ENCODE peak calls at places on chromosomes 16 and 17, in seven cellular contexts. One of them, this sample, is unnamed.

GRCh38 chr16:87233928-87234327 is 83.3 kb downstream of the C16orf95 start:
- DNase-seq in CD8-positive, alpha-beta T cell: no peak
- DNase-seq in mucosa of gallbladder: no peak
- DNase-seq in body of pancreas: no peak
- DNase-seq in GM04504: no peak
- DNase-seq in skeletal muscle cell: no peak
- DNase-seq in NCI-H446 treated with DMSO at 0.1 percent for 48 hours: no peak
- DNase-seq in this sample: no peak

GRCh38 chr17:19331134-19331533 is 31.4 kb downstream of the B9D1 start:
- DNase-seq in CD8-positive, alpha-beta T cell: no peak
- DNase-seq in skeletal muscle cell: peak; percentile 51
- DNase-seq in body of pancreas: no peak
- DNase-seq in GM04504: peak; percentile 71
- DNase-seq in mucosa of gallbladder: no peak
- DNase-seq in NCI-H446 treated with DMSO at 0.1 percent for 48 hours: no peak
- DNase-seq in this sample: peak; percentile 57

GRCh38 chr16:49158029-49158642 is 123.5 kb downstream of the CBLN1 start:
- DNase-seq in CD8-positive, alpha-beta T cell: no peak
- DNase-seq in mucosa of gallbladder: peak; percentile 24
- DNase-seq in body of pancreas: no peak
- DNase-seq in NCI-H446 treated with DMSO at 0.1 percent for 48 hours: no peak
- DNase-seq in GM04504: no peak
- DNase-seq in skeletal muscle cell: no peak
- DNase-seq in this sample: peak; percentile 80

GRCh38 chr17:49373115-49373514 is 11.1 kb upstream of the ZNF652 start:
- DNase-seq in body of pancreas: no peak
- DNase-seq in CD8-positive, alpha-beta T cell: no peak
- DNase-seq in GM04504: no peak
- DNase-seq in skeletal muscle cell: no peak
- DNase-seq in mucosa of gallbladder: no peak
- DNase-seq in NCI-H446 treated with DMSO at 0.1 percent for 48 hours: no peak
- DNase-seq in this sample: no peak

GRCh38 chr16:68857479-68857878 is 14.1 kb downstream of the TANGO6 start:
- DNase-seq in CD8-positive, alpha-beta T cell: no peak
- DNase-seq in skeletal muscle cell: no peak
- DNase-seq in GM04504: no peak
- DNase-seq in body of pancreas: no peak
- DNase-seq in mucosa of gallbladder: no peak
- DNase-seq in NCI-H446 treated with DMSO at 0.1 percent for 48 hours: no peak
- DNase-seq in this sample: no peak

GRCh38 chr17:74512041-74512440 is 19.2 kb downstream of the CD300LB start:
- DNase-seq in GM04504: no peak
- DNase-seq in body of pancreas: no peak
- DNase-seq in skeletal muscle cell: no peak
- DNase-seq in mucosa of gallbladder: peak; percentile 10
- DNase-seq in NCI-H446 treated with DMSO at 0.1 percent for 48 hours: peak; percentile 4
- DNase-seq in CD8-positive, alpha-beta T cell: no peak
- DNase-seq in this sample: peak; percentile 51

GRCh38 chr17:496761-497586 is 144.4 kb upstream of the RPH3AL start:
- DNase-seq in skeletal muscle cell: no peak
- DNase-seq in NCI-H446 treated with DMSO at 0.1 percent for 48 hours: no peak
- DNase-seq in body of pancreas: no peak
- DNase-seq in GM04504: no peak
- DNase-seq in CD8-positive, alpha-beta T cell: no peak
- DNase-seq in mucosa of gallbladder: no peak
- DNase-seq in this sample: no peak

GRCh38 chr16:19861811-19862327 is 22.8 kb downstream of the GPRC5B start:
- DNase-seq in CD8-positive, alpha-beta T cell: no peak
- DNase-seq in mucosa of gallbladder: no peak
- DNase-seq in skeletal muscle cell: no peak
- DNase-seq in NCI-H446 treated with DMSO at 0.1 percent for 48 hours: no peak
- DNase-seq in body of pancreas: no peak
- DNase-seq in GM04504: no peak
- DNase-seq in this sample: peak; percentile 65

GRCh38 chr17:75779987-75780889 is 4.4 kb upstream of the UNK start:
- DNase-seq in skeletal muscle cell: no peak
- DNase-seq in body of pancreas: no peak
- DNase-seq in GM04504: no peak
- DNase-seq in NCI-H446 treated with DMSO at 0.1 percent for 48 hours: no peak
- DNase-seq in CD8-positive, alpha-beta T cell: no peak
- DNase-seq in mucosa of gallbladder: no peak
- DNase-seq in this sample: no peak

GRCh38 chr16:66421891-66422290 is 5.2 kb upstream of the BEAN1 start:
- DNase-seq in GM04504: no peak
- DNase-seq in body of pancreas: no peak
- DNase-seq in skeletal muscle cell: no peak
- DNase-seq in mucosa of gallbladder: no peak
- DNase-seq in NCI-H446 treated with DMSO at 0.1 percent for 48 hours: no peak
- DNase-seq in CD8-positive, alpha-beta T cell: no peak
- DNase-seq in this sample: peak; percentile 18

GRCh38 chr16:57134982-57135381 is 42.6 kb downstream of the CPNE2 start:
- DNase-seq in skeletal muscle cell: no peak
- DNase-seq in mucosa of gallbladder: no peak
- DNase-seq in body of pancreas: no peak
- DNase-seq in GM04504: no peak
- DNase-seq in CD8-positive, alpha-beta T cell: no peak
- DNase-seq in NCI-H446 treated with DMSO at 0.1 percent for 48 hours: no peak
- DNase-seq in this sample: no peak

GRCh38 chr17:45313927-45314760 is 2.7 kb downstream of the MAP3K14 start:
- DNase-seq in NCI-H446 treated with DMSO at 0.1 percent for 48 hours: no peak
- DNase-seq in mucosa of gallbladder: no peak
- DNase-seq in skeletal muscle cell: no peak
- DNase-seq in GM04504: no peak
- DNase-seq in CD8-positive, alpha-beta T cell: no peak
- DNase-seq in body of pancreas: no peak
- DNase-seq in this sample: no peak

GRCh38 chr16:974001-974601 is 3.3 kb upstream of the LMF1 start:
- DNase-seq in skeletal muscle cell: no peak
- DNase-seq in GM04504: no peak
- DNase-seq in CD8-positive, alpha-beta T cell: no peak
- DNase-seq in body of pancreas: no peak
- DNase-seq in mucosa of gallbladder: no peak
- DNase-seq in NCI-H446 treated with DMSO at 0.1 percent for 48 hours: no peak
- DNase-seq in this sample: no peak

GRCh38 chr16:60059141-60059540 is 1325.0 kb upstream of the GOT2 start:
- DNase-seq in mucosa of gallbladder: no peak
- DNase-seq in body of pancreas: no peak
- DNase-seq in skeletal muscle cell: no peak
- DNase-seq in CD8-positive, alpha-beta T cell: no peak
- DNase-seq in NCI-H446 treated with DMSO at 0.1 percent for 48 hours: no peak
- DNase-seq in GM04504: no peak
- DNase-seq in this sample: no peak

GRCh38 chr16:69393898-69394849 is 8.4 kb upstream of the TERF2 start:
- DNase-seq in mucosa of gallbladder: no peak
- DNase-seq in skeletal muscle cell: no peak
- DNase-seq in body of pancreas: no peak
- DNase-seq in NCI-H446 treated with DMSO at 0.1 percent for 48 hours: no peak
- DNase-seq in CD8-positive, alpha-beta T cell: no peak
- DNase-seq in GM04504: no peak
- DNase-seq in this sample: peak; percentile 38

GRCh38 chr16:57802635-57803412 is 533 bp upstream of the KIFC3 start:
- DNase-seq in skeletal muscle cell: no peak
- DNase-seq in CD8-positive, alpha-beta T cell: no peak
- DNase-seq in NCI-H446 treated with DMSO at 0.1 percent for 48 hours: no peak
- DNase-seq in mucosa of gallbladder: no peak
- DNase-seq in GM04504: no peak
- DNase-seq in body of pancreas: no peak
- DNase-seq in this sample: peak; percentile 86

GRCh38 chr17:67310406-67310805 is 56.0 kb downstream of the PSMD12 start:
- DNase-seq in CD8-positive, alpha-beta T cell: no peak
- DNase-seq in GM04504: no peak
- DNase-seq in body of pancreas: no peak
- DNase-seq in NCI-H446 treated with DMSO at 0.1 percent for 48 hours: no peak
- DNase-seq in skeletal muscle cell: no peak
- DNase-seq in mucosa of gallbladder: no peak
- DNase-seq in this sample: no peak

GRCh38 chr17:31415004-31415454 is 23.6 kb downstream of the RAB11FIP4 start:
- DNase-seq in body of pancreas: no peak
- DNase-seq in CD8-positive, alpha-beta T cell: no peak
- DNase-seq in skeletal muscle cell: no peak
- DNase-seq in NCI-H446 treated with DMSO at 0.1 percent for 48 hours: no peak
- DNase-seq in mucosa of gallbladder: no peak
- DNase-seq in GM04504: no peak
- DNase-seq in this sample: peak; percentile 48

GRCh38 chr17:58207451-58207850 is 11.6 kb downstream of the MKS1 start:
- DNase-seq in skeletal muscle cell: no peak
- DNase-seq in GM04504: no peak
- DNase-seq in CD8-positive, alpha-beta T cell: no peak
- DNase-seq in body of pancreas: no peak
- DNase-seq in mucosa of gallbladder: no peak
- DNase-seq in NCI-H446 treated with DMSO at 0.1 percent for 48 hours: no peak
- DNase-seq in this sample: no peak

GRCh38 chr16:12171206-12171605 is 194.7 kb downstream of the SNX29 start:
- DNase-seq in GM04504: peak; percentile 17
- DNase-seq in mucosa of gallbladder: no peak
- DNase-seq in CD8-positive, alpha-beta T cell: no peak
- DNase-seq in body of pancreas: no peak
- DNase-seq in skeletal muscle cell: no peak
- DNase-seq in NCI-H446 treated with DMSO at 0.1 percent for 48 hours: no peak
- DNase-seq in this sample: no peak

GRCh38 chr17:235831-236640 is 54.6 kb upstream of the DOC2B start:
- DNase-seq in GM04504: no peak
- DNase-seq in body of pancreas: no peak
- DNase-seq in CD8-positive, alpha-beta T cell: no peak
- DNase-seq in skeletal muscle cell: no peak
- DNase-seq in NCI-H446 treated with DMSO at 0.1 percent for 48 hours: no peak
- DNase-seq in mucosa of gallbladder: no peak
- DNase-seq in this sample: no peak

GRCh38 chr16:24729967-24730815 is 740 bp downstream of the TNRC6A start:
- DNase-seq in body of pancreas: peak; percentile 36
- DNase-seq in CD8-positive, alpha-beta T cell: no peak
- DNase-seq in skeletal muscle cell: no peak
- DNase-seq in GM04504: no peak
- DNase-seq in mucosa of gallbladder: no peak
- DNase-seq in NCI-H446 treated with DMSO at 0.1 percent for 48 hours: no peak
- DNase-seq in this sample: no peak

GRCh38 chr17:42937712-42938596 is 26.3 kb downstream of the AARSD1 start:
- DNase-seq in GM04504: peak; percentile 25
- DNase-seq in NCI-H446 treated with DMSO at 0.1 percent for 48 hours: peak; percentile 29
- DNase-seq in skeletal muscle cell: no peak
- DNase-seq in CD8-positive, alpha-beta T cell: no peak
- DNase-seq in body of pancreas: peak; percentile 46
- DNase-seq in mucosa of gallbladder: peak; percentile 27
- DNase-seq in this sample: peak; percentile 88

GRCh38 chr16:47258874-47259461 is 115.2 kb upstream of the NETO2 start:
- DNase-seq in GM04504: peak; percentile 2
- DNase-seq in body of pancreas: no peak
- DNase-seq in skeletal muscle cell: no peak
- DNase-seq in mucosa of gallbladder: no peak
- DNase-seq in CD8-positive, alpha-beta T cell: no peak
- DNase-seq in NCI-H446 treated with DMSO at 0.1 percent for 48 hours: no peak
- DNase-seq in this sample: no peak

GRCh38 chr17:61294777-61295176 is 104.9 kb upstream of the TBX2 start:
- DNase-seq in skeletal muscle cell: no peak
- DNase-seq in NCI-H446 treated with DMSO at 0.1 percent for 48 hours: no peak
- DNase-seq in GM04504: no peak
- DNase-seq in mucosa of gallbladder: no peak
- DNase-seq in body of pancreas: no peak
- DNase-seq in CD8-positive, alpha-beta T cell: no peak
- DNase-seq in this sample: peak; percentile 97

GRCh38 chr17:19549746-19550623 is 16.3 kb downstream of the SLC47A1 start:
- DNase-seq in skeletal muscle cell: no peak
- DNase-seq in mucosa of gallbladder: no peak
- DNase-seq in GM04504: no peak
- DNase-seq in CD8-positive, alpha-beta T cell: no peak
- DNase-seq in body of pancreas: no peak
- DNase-seq in NCI-H446 treated with DMSO at 0.1 percent for 48 hours: no peak
- DNase-seq in this sample: no peak

GRCh38 chr17:61144876-61145564 is 254.6 kb upstream of the TBX2 start:
- DNase-seq in mucosa of gallbladder: no peak
- DNase-seq in body of pancreas: no peak
- DNase-seq in skeletal muscle cell: no peak
- DNase-seq in CD8-positive, alpha-beta T cell: no peak
- DNase-seq in NCI-H446 treated with DMSO at 0.1 percent for 48 hours: no peak
- DNase-seq in GM04504: no peak
- DNase-seq in this sample: peak; percentile 95

GRCh38 chr16:3282103-3282746 is 1.1 kb upstream of the ZNF263 start:
- DNase-seq in NCI-H446 treated with DMSO at 0.1 percent for 48 hours: peak; percentile 53
- DNase-seq in body of pancreas: no peak
- DNase-seq in mucosa of gallbladder: no peak
- DNase-seq in skeletal muscle cell: no peak
- DNase-seq in GM04504: no peak
- DNase-seq in CD8-positive, alpha-beta T cell: no peak
- DNase-seq in this sample: peak; percentile 90

GRCh38 chr16:35197656-35198055 is 1738.2 kb downstream of the TP53TG3F start:
- DNase-seq in GM04504: no peak
- DNase-seq in CD8-positive, alpha-beta T cell: no peak
- DNase-seq in NCI-H446 treated with DMSO at 0.1 percent for 48 hours: no peak
- DNase-seq in mucosa of gallbladder: no peak
- DNase-seq in body of pancreas: no peak
- DNase-seq in skeletal muscle cell: no peak
- DNase-seq in this sample: no peak

GRCh38 chr17:41697122-41697962 is 8.7 kb downstream of the EIF1 start:
- DNase-seq in NCI-H446 treated with DMSO at 0.1 percent for 48 hours: no peak
- DNase-seq in GM04504: peak; percentile 64
- DNase-seq in mucosa of gallbladder: peak; percentile 84
- DNase-seq in CD8-positive, alpha-beta T cell: no peak
- DNase-seq in body of pancreas: peak; percentile 64
- DNase-seq in skeletal muscle cell: no peak
- DNase-seq in this sample: peak; percentile 60

GRCh38 chr17:58046230-58047094 is 36.8 kb upstream of the DYNLL2 start:
- DNase-seq in mucosa of gallbladder: no peak
- DNase-seq in NCI-H446 treated with DMSO at 0.1 percent for 48 hours: peak; percentile 10
- DNase-seq in GM04504: no peak
- DNase-seq in CD8-positive, alpha-beta T cell: no peak
- DNase-seq in skeletal muscle cell: no peak
- DNase-seq in body of pancreas: no peak
- DNase-seq in this sample: peak; percentile 66

GRCh38 chr17:20187049-20187448 is 177.9 kb downstream of the SPECC1 start:
- DNase-seq in GM04504: no peak
- DNase-seq in mucosa of gallbladder: no peak
- DNase-seq in CD8-positive, alpha-beta T cell: no peak
- DNase-seq in body of pancreas: no peak
- DNase-seq in NCI-H446 treated with DMSO at 0.1 percent for 48 hours: no peak
- DNase-seq in skeletal muscle cell: no peak
- DNase-seq in this sample: no peak

GRCh38 chr16:77190190-77190477 is 856 bp upstream of the MON1B start:
- DNase-seq in body of pancreas: no peak
- DNase-seq in CD8-positive, alpha-beta T cell: no peak
- DNase-seq in skeletal muscle cell: no peak
- DNase-seq in NCI-H446 treated with DMSO at 0.1 percent for 48 hours: no peak
- DNase-seq in mucosa of gallbladder: no peak
- DNase-seq in GM04504: no peak
- DNase-seq in this sample: no peak

GRCh38 chr17:73936908-73937627 is 266.4 kb upstream of the RPL38 start:
- DNase-seq in CD8-positive, alpha-beta T cell: no peak
- DNase-seq in mucosa of gallbladder: no peak
- DNase-seq in skeletal muscle cell: no peak
- DNase-seq in body of pancreas: no peak
- DNase-seq in GM04504: no peak
- DNase-seq in NCI-H446 treated with DMSO at 0.1 percent for 48 hours: no peak
- DNase-seq in this sample: no peak

This sample was measured in islet precursor cell.